ENCODE peak calls at places on chromosomes 1 and 21, in eight cellular contexts. P is psoas muscle; F is T-helper 17 cell; S is natural killer cell; W is stimulated activated effector memory CD8-positive, alpha-beta T cell treated with anti-CD3 and anti-CD28 coated beads, Interleukin-12 subunit alpha, Interleukin-12 subunit beta, amount 100 ng/mL, for 72 hours; H is left cardiac atrium; I is gastrocnemius medialis; V is sciatic nerve. D is an unnamed sample.
A peak's percentile ranks its signal among the peaks of the same experiment; 100 is the strongest.

GRCh38 chr1:91499904-91500755 is 521 bp upstream of the CDC7 start:
- ATAC-seq in P (no peak), F (peak; percentile 7), S (peak; percentile 2), W (peak; percentile 54), H (no peak), I (no peak), V (no peak), D (no peak)

GRCh38 chr1:78165816-78166215 is 120.0 kb downstream of the GIPC2 start:
- ATAC-seq in P (no peak), F (no peak), S (no peak), W (no peak), H (no peak), I (no peak), V (no peak), D (no peak)

GRCh38 chr1:30840904-30841598 is 67.5 kb downstream of the SDC3 start:
- ATAC-seq in P (peak; percentile 88), F (no peak), S (no peak), W (no peak), H (peak; percentile 81), I (peak; percentile 81), V (peak; percentile 55), D (peak; percentile 66)

GRCh38 chr1:41918450-41919043 is at the start of gene HIVEP3:
- ATAC-seq in P (peak; percentile 52), F (no peak), S (no peak), W (no peak), H (peak; percentile 33), I (peak; percentile 26), V (no peak), D (no peak)

GRCh38 chr21:44508711-44509445 is 31.1 kb downstream of the KRTAP10-1 start:
- ATAC-seq in P (no peak), F (no peak), S (no peak), W (no peak), H (no peak), I (no peak), V (no peak), D (no peak)

GRCh38 chr1:196527941-196528340 is 80.3 kb downstream of the KCNT2 start:
- ATAC-seq in P (no peak), F (no peak), S (no peak), W (no peak), H (no peak), I (no peak), V (no peak), D (no peak)

GRCh38 chr1:180521474-180522203 is 19.3 kb upstream of the ACBD6 start:
- ATAC-seq in P (peak; percentile 40), F (no peak), S (no peak), W (no peak), H (no peak), I (no peak), V (no peak), D (no peak)

GRCh38 chr1:40184193-40184592 is 23.0 kb downstream of the RLF start:
- ATAC-seq in P (no peak), F (no peak), S (no peak), W (no peak), H (no peak), I (no peak), V (no peak), D (no peak)

D was measured in gastroesophageal sphincter.